ENCODE peak calls at places on chromosomes 1 and 21, in four cellular contexts. K is aorta; Z is cardiac muscle cell; C is effector memory CD4-positive, alpha-beta T cell. T is an unnamed sample.

GRCh38 chr1:245458761-245459174 is 304.0 kb downstream of the KIF26B start:
- DNase-seq in K (no peak), Z (peak), C (no peak), T (no peak)

GRCh38 chr21:43767980-43768867 is 7.9 kb downstream of the CSTB start:
- DNase-seq in K (peak), Z (peak), C (no peak), T (no peak)

GRCh38 chr21:42475526-42476492 is 20.2 kb downstream of the RSPH1 start:
- DNase-seq in K (no peak), Z (no peak), C (no peak), T (no peak)

GRCh38 chr1:209783338-209783737 is 1.0 kb downstream of the C1orf74 start:
- DNase-seq in K (no peak), Z (no peak), C (no peak), T (no peak)

GRCh38 chr21:37757631-37758376 is 158.5 kb downstream of the KCNJ6 start:
- DNase-seq in K (no peak), Z (no peak), C (no peak), T (no peak)

GRCh38 chr1:145706282-145706681 is 886 bp downstream of the PDZK1 start:
- DNase-seq in K (no peak), Z (no peak), C (no peak), T (no peak)

GRCh38 chr1:33902486-33903209 is 38.8 kb downstream of the HMGB4 start:
- DNase-seq in K (no peak), Z (no peak), C (no peak), T (no peak)

GRCh38 chr1:211557894-211558625 is 20.9 kb downstream of the SLC30A1 start:
- DNase-seq in K (no peak), Z (no peak), C (no peak), T (no peak)

GRCh38 chr1:193060938-193061337 is 1.5 kb downstream of the RO60 start:
- DNase-seq in K (no peak), Z (peak), C (no peak), T (no peak)

GRCh38 chr1:230130172-230130944 is 63.3 kb downstream of the GALNT2 start:
- DNase-seq in K (no peak), Z (no peak), C (no peak), T (no peak)

GRCh38 chr1:54579337-54579781 is 31.3 kb downstream of the ACOT11 start:
- DNase-seq in K (no peak), Z (no peak), C (no peak), T (no peak)

GRCh38 chr1:230191079-230191478 is 124.0 kb downstream of the GALNT2 start:
- DNase-seq in K (peak), Z (peak), C (no peak), T (no peak)

GRCh38 chr1:36326499-36326898 is 3.1 kb upstream of the EVA1B start:
- DNase-seq in K (no peak), Z (no peak), C (no peak), T (no peak)

GRCh38 chr1:212062832-212063438 is 27.4 kb downstream of the DTL start:
- DNase-seq in K (no peak), Z (peak), C (no peak), T (no peak)

GRCh38 chr1:62687421-62687902 is 724 bp downstream of the DOCK7 start:
- DNase-seq in K (peak), Z (peak), C (no peak), T (peak)

GRCh38 chr21:42337830-42338729 is 12.7 kb downstream of the TFF2 start:
- DNase-seq in K (peak), Z (peak), C (peak), T (peak)

GRCh38 chr1:74522143-74522542 is 9.7 kb upstream of the LRRC53 start:
- DNase-seq in K (no peak), Z (no peak), C (no peak), T (no peak)

DNA sequence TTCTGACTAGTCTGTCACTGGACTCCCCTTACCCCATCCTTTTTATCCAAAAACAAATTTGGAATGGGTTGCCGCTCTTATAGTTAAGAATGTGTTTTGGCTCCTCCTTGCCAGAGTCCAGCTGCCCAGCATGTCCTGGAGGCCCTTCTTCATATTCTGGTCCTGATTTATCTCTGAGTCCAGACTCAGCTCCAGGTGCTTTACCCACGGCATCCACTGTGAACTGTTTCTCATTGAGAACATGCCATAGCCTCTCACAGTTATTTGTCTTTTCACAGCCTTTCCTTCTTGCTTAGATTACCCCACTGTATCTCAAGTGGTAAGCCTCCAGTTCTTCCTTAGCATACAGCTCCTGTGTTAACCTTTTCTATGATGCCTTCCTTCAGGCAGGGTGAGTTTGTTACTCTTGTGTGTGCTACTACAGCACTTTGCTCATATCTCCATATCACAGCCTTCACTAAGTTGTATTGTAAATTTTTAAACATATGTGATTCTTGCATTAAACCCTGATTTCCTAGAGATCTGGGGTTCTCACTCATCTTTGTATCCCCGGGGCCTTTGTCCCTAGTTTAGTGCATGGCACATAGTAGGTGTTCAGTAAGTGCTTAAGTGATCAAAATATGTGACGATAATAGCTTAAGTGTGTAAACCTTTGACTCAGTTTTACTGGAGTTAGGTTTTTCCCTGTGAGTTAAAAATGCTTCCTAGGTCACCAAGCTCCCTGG is 116.0 kb downstream of the OSBPL9 start:
- DNase-seq in K (no peak), Z (no peak), C (no peak), T (no peak)
- H3K27ac ChIP-seq in K (peak), Z (peak), C (no peak), T (no peak)

GRCh38 chr1:180542530-180543171 is 16.1 kb upstream of the OVAAL start:
- DNase-seq in K (no peak), Z (no peak), C (no peak), T (peak)

GRCh38 chr1:180540697-180541594 is 17.8 kb upstream of the OVAAL start:
- DNase-seq in K (peak), Z (no peak), C (no peak), T (no peak)

GRCh38 chr1:180539103-180539502 is 19.7 kb upstream of the OVAAL start:
- DNase-seq in K (no peak), Z (no peak), C (no peak), T (no peak)

GRCh38 chr1:180544050-180544449 is 14.7 kb upstream of the OVAAL start:
- DNase-seq in K (no peak), Z (no peak), C (no peak), T (no peak)

GRCh38 chr1:180542113-180542512 is 16.7 kb upstream of the OVAAL start:
- DNase-seq in K (no peak), Z (no peak), C (no peak), T (no peak)
- H3K27ac ChIP-seq in K (peak), Z (peak), C (no peak), T (no peak)

DNA sequence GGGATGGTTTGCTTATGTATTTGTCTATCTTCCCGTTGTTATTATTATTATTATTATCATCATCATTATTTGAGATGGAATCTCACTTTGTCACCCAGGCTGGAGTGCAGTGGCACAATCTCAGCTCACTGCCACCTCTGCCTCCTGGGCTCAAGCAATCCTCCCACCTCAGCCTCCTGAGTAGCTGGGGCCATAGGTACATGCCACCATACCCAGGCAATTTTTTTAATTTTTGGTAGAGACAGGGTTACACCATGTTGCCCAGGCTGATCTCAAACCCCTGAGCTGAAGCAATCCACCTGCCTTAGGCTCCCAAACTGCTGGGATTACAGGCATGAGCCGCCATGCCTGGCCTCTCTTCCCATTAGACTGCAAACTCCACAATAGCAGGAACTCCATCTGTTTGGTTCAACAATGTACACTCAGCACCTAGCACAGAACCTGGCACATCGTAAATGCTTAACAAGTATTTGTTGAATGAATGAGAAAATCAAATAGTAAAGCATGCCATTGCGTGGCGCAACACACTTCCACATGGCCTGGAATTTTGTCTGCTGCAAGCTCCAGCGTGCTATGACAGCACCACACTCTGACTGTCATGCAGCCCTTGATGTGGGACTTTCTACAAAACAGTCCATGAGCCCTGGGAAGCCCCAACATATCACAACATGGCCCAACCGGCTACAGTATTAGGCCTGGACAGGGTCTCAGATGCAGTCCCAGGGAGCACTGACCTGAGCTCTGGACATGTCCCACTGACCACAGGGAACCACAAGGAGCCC is 3.8 kb upstream of the TINAGL1 start:
- DNase-seq in K (no peak), Z (peak), C (no peak), T (no peak)
- H3K27ac ChIP-seq in K (peak), Z (no peak), C (no peak), T (no peak)

GRCh38 chr1:26537951-26538352 is 8.4 kb downstream of the RPS6KA1 start:
- DNase-seq in K (peak), Z (peak), C (no peak), T (no peak)

GRCh38 chr1:26538480-26539412 is 9.2 kb downstream of the RPS6KA1 start:
- DNase-seq in K (no peak), Z (peak), C (no peak), T (no peak)

GRCh38 chr1:26540346-26540745 is 10.8 kb downstream of the RPS6KA1 start:
- DNase-seq in K (no peak), Z (no peak), C (no peak), T (no peak)

GRCh38 chr1:26541431-26541815 is 11.9 kb downstream of the RPS6KA1 start:
- DNase-seq in K (no peak), Z (no peak), C (no peak), T (no peak)

GRCh38 chr1:26539722-26540121 is 10.2 kb downstream of the RPS6KA1 start:
- DNase-seq in K (no peak), Z (no peak), C (no peak), T (no peak)
- H3K27ac ChIP-seq in K (no peak), Z (peak), C (peak), T (peak)

GRCh38 chr21:17462276-17462981 is 50.4 kb upstream of the CXADR start:
- DNase-seq in K (no peak), Z (no peak), C (no peak), T (no peak)
- H3K27ac ChIP-seq in K (no peak), Z (no peak), C (no peak), T (no peak)

GRCh38 chr1:232868793-232869491 is 63.7 kb downstream of the MAP10 start:
- DNase-seq in K (no peak), Z (peak), C (no peak), T (no peak)
- H3K27ac ChIP-seq in K (no peak), Z (no peak), C (no peak), T (no peak)

GRCh38 chr1:91846007-91846620 is 39.8 kb downstream of the TGFBR3 start:
- DNase-seq in K (peak), Z (peak), C (no peak), T (no peak)
- H3K27ac ChIP-seq in K (peak), Z (peak), C (no peak), T (no peak)